ENCODE peak calls at places on chromosome 13, in nine cellular contexts. One of them, this sample, is unnamed.

GRCh38 chr13:97528518-97528917 is 94.5 kb downstream of the RAP2A start:
- DNase-seq in T-helper 1 cell: no peak
- DNase-seq in H54: no peak
- DNase-seq in NCI-H1092: no peak
- DNase-seq in activated CD8-positive, alpha-beta memory T cell treated with anti-CD3 and anti-CD28 coated beads for 1 hour: no peak
- DNase-seq in fibroblast of lung: no peak
- DNase-seq in NCI-H1436: no peak
- DNase-seq in activated gamma-delta T cell: no peak
- DNase-seq in DMS53: no peak
- DNase-seq in this sample: no peak

GRCh38 chr13:71813187-71813586 is 53.8 kb downstream of the DACH1 start:
- DNase-seq in T-helper 1 cell: no peak
- DNase-seq in H54: no peak
- DNase-seq in NCI-H1092: no peak
- DNase-seq in activated CD8-positive, alpha-beta memory T cell treated with anti-CD3 and anti-CD28 coated beads for 1 hour: no peak
- DNase-seq in fibroblast of lung: no peak
- DNase-seq in NCI-H1436: no peak
- DNase-seq in activated gamma-delta T cell: no peak
- DNase-seq in DMS53: no peak
- DNase-seq in this sample: no peak

GRCh38 chr13:36965767-36966166 is 33.4 kb downstream of the ALG5 start:
- DNase-seq in T-helper 1 cell: no peak
- DNase-seq in H54: peak
- DNase-seq in NCI-H1092: no peak
- DNase-seq in activated CD8-positive, alpha-beta memory T cell treated with anti-CD3 and anti-CD28 coated beads for 1 hour: no peak
- DNase-seq in fibroblast of lung: peak
- DNase-seq in NCI-H1436: no peak
- DNase-seq in activated gamma-delta T cell: no peak
- DNase-seq in DMS53: peak
- DNase-seq in this sample: no peak

GRCh38 chr13:52393572-52394357 is 12.2 kb downstream of the THSD1 start:
- DNase-seq in T-helper 1 cell: no peak
- DNase-seq in H54: no peak
- DNase-seq in NCI-H1092: no peak
- DNase-seq in activated CD8-positive, alpha-beta memory T cell treated with anti-CD3 and anti-CD28 coated beads for 1 hour: no peak
- DNase-seq in fibroblast of lung: no peak
- DNase-seq in NCI-H1436: no peak
- DNase-seq in activated gamma-delta T cell: no peak
- DNase-seq in DMS53: no peak
- DNase-seq in this sample: no peak

GRCh38 chr13:72163671-72164070 is 296.7 kb upstream of the DACH1 start:
- DNase-seq in T-helper 1 cell: no peak
- DNase-seq in H54: no peak
- DNase-seq in NCI-H1092: no peak
- DNase-seq in activated CD8-positive, alpha-beta memory T cell treated with anti-CD3 and anti-CD28 coated beads for 1 hour: no peak
- DNase-seq in fibroblast of lung: no peak
- DNase-seq in NCI-H1436: no peak
- DNase-seq in activated gamma-delta T cell: no peak
- DNase-seq in DMS53: no peak
- DNase-seq in this sample: peak

GRCh38 chr13:44415815-44416214 is 42.2 kb downstream of the SERP2 start:
- DNase-seq in T-helper 1 cell: no peak
- DNase-seq in H54: no peak
- DNase-seq in NCI-H1092: no peak
- DNase-seq in activated CD8-positive, alpha-beta memory T cell treated with anti-CD3 and anti-CD28 coated beads for 1 hour: no peak
- DNase-seq in fibroblast of lung: no peak
- DNase-seq in NCI-H1436: no peak
- DNase-seq in activated gamma-delta T cell: no peak
- DNase-seq in DMS53: no peak
- DNase-seq in this sample: no peak

GRCh38 chr13:72194531-72194930 is 327.5 kb upstream of the DACH1 start:
- DNase-seq in T-helper 1 cell: no peak
- DNase-seq in H54: no peak
- DNase-seq in NCI-H1092: no peak
- DNase-seq in activated CD8-positive, alpha-beta memory T cell treated with anti-CD3 and anti-CD28 coated beads for 1 hour: no peak
- DNase-seq in fibroblast of lung: no peak
- DNase-seq in NCI-H1436: no peak
- DNase-seq in activated gamma-delta T cell: no peak
- DNase-seq in DMS53: no peak
- DNase-seq in this sample: no peak

GRCh38 chr13:23268441-23268840 is 87.7 kb downstream of the SGCG start:
- DNase-seq in T-helper 1 cell: no peak
- DNase-seq in H54: no peak
- DNase-seq in NCI-H1092: no peak
- DNase-seq in activated CD8-positive, alpha-beta memory T cell treated with anti-CD3 and anti-CD28 coated beads for 1 hour: no peak
- DNase-seq in fibroblast of lung: no peak
- DNase-seq in NCI-H1436: no peak
- DNase-seq in activated gamma-delta T cell: no peak
- DNase-seq in DMS53: no peak
- DNase-seq in this sample: no peak

GRCh38 chr13:73876323-73876722 is 257.9 kb downstream of the KLF12 start:
- DNase-seq in T-helper 1 cell: no peak
- DNase-seq in H54: no peak
- DNase-seq in NCI-H1092: no peak
- DNase-seq in activated CD8-positive, alpha-beta memory T cell treated with anti-CD3 and anti-CD28 coated beads for 1 hour: no peak
- DNase-seq in fibroblast of lung: peak
- DNase-seq in NCI-H1436: no peak
- DNase-seq in activated gamma-delta T cell: no peak
- DNase-seq in DMS53: no peak
- DNase-seq in this sample: no peak

GRCh38 chr13:101512650-101513049 is 60.2 kb downstream of the ITGBL1 start:
- DNase-seq in T-helper 1 cell: no peak
- DNase-seq in H54: no peak
- DNase-seq in NCI-H1092: no peak
- DNase-seq in activated CD8-positive, alpha-beta memory T cell treated with anti-CD3 and anti-CD28 coated beads for 1 hour: no peak
- DNase-seq in fibroblast of lung: no peak
- DNase-seq in NCI-H1436: no peak
- DNase-seq in activated gamma-delta T cell: no peak
- DNase-seq in DMS53: no peak
- DNase-seq in this sample: no peak

GRCh38 chr13:33761744-33762143 is 56.2 kb upstream of the RFC3 start:
- DNase-seq in T-helper 1 cell: no peak
- DNase-seq in H54: no peak
- DNase-seq in NCI-H1092: peak
- DNase-seq in activated CD8-positive, alpha-beta memory T cell treated with anti-CD3 and anti-CD28 coated beads for 1 hour: no peak
- DNase-seq in fibroblast of lung: no peak
- DNase-seq in NCI-H1436: no peak
- DNase-seq in activated gamma-delta T cell: no peak
- DNase-seq in DMS53: peak
- DNase-seq in this sample: no peak

GRCh38 chr13:20684041-20684440 is 19.5 kb upstream of the IL17D start:
- DNase-seq in T-helper 1 cell: no peak
- DNase-seq in H54: no peak
- DNase-seq in NCI-H1092: no peak
- DNase-seq in activated CD8-positive, alpha-beta memory T cell treated with anti-CD3 and anti-CD28 coated beads for 1 hour: no peak
- DNase-seq in fibroblast of lung: no peak
- DNase-seq in NCI-H1436: no peak
- DNase-seq in activated gamma-delta T cell: no peak
- DNase-seq in DMS53: no peak
- DNase-seq in this sample: no peak

This sample was measured in NCI-H2227 treated with DMSO at 0.1 percent for 48 hours.